ENCODE peak calls at places on chromosome 17, in five cellular contexts. A, I, E, G and L are unnamed samples.

GRCh38 chr17:33284022-33284421 is 9.1 kb downstream of the ASIC2 start:
- DNase-seq in A (no peak), I (no peak), E (no peak), G (no peak), L (no peak)

GRCh38 chr17:39678340-39679116 is 9.3 kb downstream of the PGAP3 start:
- DNase-seq in A (no peak), I (no peak), E (no peak), G (no peak), L (no peak)

GRCh38 chr17:69246726-69247375 is 18.2 kb upstream of the ABCA10 start:
- DNase-seq in A (no peak), I (peak), E (peak), G (no peak), L (no peak)

GRCh38 chr17:65395924-65396323 is 165.5 kb downstream of the AXIN2 start:
- DNase-seq in A (no peak), I (no peak), E (no peak), G (no peak), L (no peak)

GRCh38 chr17:32486701-32487459 is at the start of gene CDK5R1:
- DNase-seq in A (peak), I (peak), E (peak), G (peak), L (peak)

GRCh38 chr17:42133461-42134041 is 10.9 kb downstream of the HSPB9 start:
- DNase-seq in A (no peak), I (peak), E (no peak), G (no peak), L (no peak)

GRCh38 chr17:43790311-43790940 is 10.2 kb downstream of the CFAP97D1 start:
- DNase-seq in A (no peak), I (peak), E (no peak), G (peak), L (no peak)

GRCh38 chr17:9878361-9878760 is 26.7 kb downstream of the RCVRN start:
- DNase-seq in A (no peak), I (no peak), E (no peak), G (no peak), L (no peak)

GRCh38 chr17:17493986-17494466 is 2.2 kb downstream of the RASD1 start:
- DNase-seq in A (no peak), I (no peak), E (no peak), G (no peak), L (no peak)

GRCh38 chr17:39563476-39563875 is 44.2 kb downstream of the NEUROD2 start:
- DNase-seq in A (no peak), I (no peak), E (no peak), G (peak), L (no peak)

GRCh38 chr17:73394523-73395450 is 83.0 kb upstream of the CDC42EP4 start:
- DNase-seq in A (no peak), I (no peak), E (no peak), G (no peak), L (no peak)

GRCh38 chr17:28726912-28727726 is 1.1 kb upstream of the TLCD1 start:
- DNase-seq in A (peak), I (peak), E (peak), G (peak), L (peak)

GRCh38 chr17:67211742-67212141 is 33.3 kb downstream of the HELZ start:
- DNase-seq in A (no peak), I (no peak), E (peak), G (no peak), L (no peak)

GRCh38 chr17:53516643-53517042 is 306.1 kb upstream of the KIF2B start:
- DNase-seq in A (no peak), I (peak), E (peak), G (no peak), L (no peak)

GRCh38 chr17:61007980-61008379 is 330.3 kb downstream of the BCAS3 start:
- DNase-seq in A (no peak), I (no peak), E (no peak), G (no peak), L (no peak)

GRCh38 chr17:82786427-82786826 is 34.6 kb downstream of the TBCD start:
- DNase-seq in A (no peak), I (no peak), E (no peak), G (no peak), L (no peak)

GRCh38 chr17:40452074-40452787 is 9.0 kb downstream of the IGFBP4 start:
- DNase-seq in A (no peak), I (no peak), E (no peak), G (no peak), L (no peak)

GRCh38 chr17:37667039-37667438 is 23.8 kb upstream of the DDX52 start:
- DNase-seq in A (no peak), I (no peak), E (no peak), G (no peak), L (no peak)

GRCh38 chr17:66165537-66166123 is 26.3 kb downstream of the CEP112 start:
- DNase-seq in A (no peak), I (peak), E (peak), G (no peak), L (no peak)

GRCh38 chr17:59332890-59333377 is 1.5 kb downstream of the YPEL2 start:
- DNase-seq in A (no peak), I (no peak), E (no peak), G (no peak), L (no peak)

GRCh38 chr17:15406081-15406480 is 61.3 kb downstream of the CDRT4 start:
- DNase-seq in A (no peak), I (no peak), E (no peak), G (no peak), L (no peak)

GRCh38 chr17:64128787-64129514 is 993 bp downstream of the ERN1 start:
- DNase-seq in A (no peak), I (peak), E (no peak), G (no peak), L (peak)

GRCh38 chr17:57407287-57408063 is 151.2 kb downstream of the MSI2 start:
- DNase-seq in A (no peak), I (peak), E (no peak), G (no peak), L (peak)

GRCh38 chr17:78522031-78522809 is 55.0 kb downstream of the DNAH17 start:
- DNase-seq in A (no peak), I (no peak), E (no peak), G (no peak), L (no peak)

GRCh38 chr17:7864995-7865650 is 7.3 kb downstream of the CYB5D1 start:
- DNase-seq in A (no peak), I (no peak), E (no peak), G (no peak), L (no peak)

GRCh38 chr17:43908111-43908721 is 880 bp upstream of the MPP2 start:
- DNase-seq in A (no peak), I (peak), E (peak), G (peak), L (peak)

GRCh38 chr17:61408151-61409041 is 8.8 kb downstream of the TBX2 start:
- DNase-seq in A (peak), I (no peak), E (no peak), G (peak), L (no peak)

GRCh38 chr17:42282478-42283080 is 5.7 kb upstream of the STAT5A start:
- DNase-seq in A (no peak), I (no peak), E (no peak), G (no peak), L (no peak)

GRCh38 chr17:1241904-1242303 is 28.3 kb upstream of the BHLHA9 start:
- DNase-seq in A (no peak), I (peak), E (no peak), G (no peak), L (no peak)

GRCh38 chr17:18377437-18378204 is at the start of gene EVPLL:
- DNase-seq in A (no peak), I (no peak), E (peak), G (no peak), L (peak)

GRCh38 chr17:73643012-73643845 is 1.0 kb downstream of the SDK2 start:
- DNase-seq in A (no peak), I (peak), E (no peak), G (peak), L (peak)

GRCh38 chr17:82231562-82232321 is 2.9 kb downstream of the SLC16A3 start:
- DNase-seq in A (no peak), I (no peak), E (peak), G (peak), L (no peak)

GRCh38 chr17:45332505-45332904 is 15.7 kb upstream of the MAP3K14 start:
- DNase-seq in A (no peak), I (no peak), E (no peak), G (no peak), L (no peak)

GRCh38 chr17:50527949-50528474 is 4.5 kb upstream of the EPN3 start:
- DNase-seq in A (no peak), I (no peak), E (no peak), G (no peak), L (no peak)

GRCh38 chr17:81566461-81567126 is 14.4 kb upstream of the FAAP100 start:
- DNase-seq in A (no peak), I (no peak), E (peak), G (no peak), L (no peak)

GRCh38 chr17:50064253-50064991 is 8.5 kb downstream of the ITGA3 start:
- DNase-seq in A (no peak), I (no peak), E (no peak), G (no peak), L (no peak)

GRCh38 chr17:50688168-50688719 is 19.5 kb downstream of the ANKRD40 start:
- DNase-seq in A (no peak), I (no peak), E (no peak), G (no peak), L (no peak)